ENCODE peak calls at places on chromosomes 4 and X, in four cellular contexts. L is RWPE1, E is fibroblast of the aortic adventitia, T is HCT116. U is an unnamed sample.

GRCh38 chrX:151901821-151902220 is 10.9 kb upstream of the MAGEA4 start:
- DNase-seq in L (no peak), T (no peak), E (peak), U (peak)

GRCh38 chrX:105331244-105331643 is 110.8 kb upstream of the TEX13A start:
- DNase-seq in L (peak), T (no peak), E (peak), U (peak)

GRCh38 chr4:77044458-77045124 is 31.2 kb downstream of the CCNI start:
- DNase-seq in E (peak), T (no peak), L (peak), U (peak)

GRCh38 chr4:1294424-1294823 is 4.7 kb downstream of the MAEA start:
- DNase-seq in L (no peak), T (no peak), E (no peak), U (no peak)

GRCh38 chr4:48905363-48906015 is 1.1 kb downstream of the OCIAD2 start:
- DNase-seq in T (no peak), E (peak), L (peak), U (peak)

GRCh38 chrX:31168596-31168995 is 96.8 kb upstream of the FTHL17 start:
- DNase-seq in L (no peak), T (no peak), E (no peak), U (no peak)

GRCh38 chr4:165874072-165874798 is 1.2 kb downstream of the TLL1 start:
- DNase-seq in L (peak), T (no peak), E (peak), U (no peak)

GRCh38 chr4:121554377-121554776 is 142.4 kb downstream of the ANXA5 start:
- DNase-seq in L (no peak), T (no peak), E (peak), U (peak)

GRCh38 chrX:111375747-111376146 is 36.2 kb downstream of the DCX start:
- DNase-seq in L (peak), T (no peak), E (peak), U (peak)

GRCh38 chr4:128528793-128529553 is 241.4 kb upstream of the PGRMC2 start:
- DNase-seq in T (peak), L (peak), E (peak), U (peak)

GRCh38 chrX:82134378-82134777 is 932.5 kb downstream of the SH3BGRL start:
- DNase-seq in E (no peak), L (no peak), T (no peak), U (no peak)

GRCh38 chr4:5114911-5115310 is 63.6 kb downstream of the STK32B start:
- DNase-seq in T (no peak), E (no peak), L (no peak), U (no peak)

GRCh38 chrX:43224496-43224895 is 431.6 kb upstream of the MAOA start:
- DNase-seq in E (no peak), T (no peak), L (peak), U (no peak)

GRCh38 chrX:24260827-24261550 is 52.9 kb downstream of the SUPT20HL2 start:
- DNase-seq in E (peak), L (no peak), T (no peak), U (peak)

GRCh38 chr4:53816561-53816960 is 225.3 kb upstream of the LNX1 start:
- DNase-seq in T (no peak), E (no peak), L (no peak), U (no peak)

GRCh38 chr4:8849266-8850073 is 22.2 kb downstream of the HMX1 start:
- DNase-seq in L (no peak), T (no peak), E (no peak), U (no peak)

GRCh38 chrX:119477812-119478232 is 9.6 kb downstream of the SLC25A5 start:
- DNase-seq in L (no peak), E (peak), T (no peak), U (peak)

GRCh38 chr4:38109896-38110295 is 149.7 kb downstream of the PTTG2 start:
- DNase-seq in L (no peak), E (no peak), T (no peak), U (no peak)

GRCh38 chr4:70624226-70624793 is 4.2 kb upstream of the ENAM start:
- DNase-seq in T (no peak), L (no peak), E (no peak), U (no peak)

GRCh38 chr4:121326580-121326979 is 54.2 kb downstream of the QRFPR start:
- DNase-seq in L (no peak), T (no peak), E (no peak), U (no peak)

GRCh38 chrX:110241816-110242215 is 76.1 kb downstream of the AMMECR1 start:
- DNase-seq in E (peak), T (no peak), L (no peak), U (peak)

GRCh38 chrX:1074755-1075154 is 137.7 kb downstream of the CRLF2 start:
- DNase-seq in T (no peak), E (no peak), L (no peak), U (no peak)

GRCh38 chrX:123088331-123088730 is 95.7 kb upstream of the GRIA3 start:
- DNase-seq in L (no peak), E (peak), T (no peak), U (peak)

GRCh38 chr4:138398297-138398696 is 156.1 kb upstream of the SLC7A11 start:
- DNase-seq in L (no peak), E (peak), T (no peak), U (no peak)

GRCh38 chrX:117972681-117973080 is 143.9 kb downstream of the KLHL13 start:
- DNase-seq in L (no peak), T (no peak), E (no peak), U (no peak)

GRCh38 chr4:13647012-13647411 is 19.5 kb upstream of the BOD1L1 start:
- DNase-seq in E (no peak), L (no peak), T (no peak), U (no peak)

GRCh38 chr4:5045099-5045498 is 6.2 kb upstream of the STK32B start:
- DNase-seq in T (no peak), E (no peak), L (no peak), U (peak)

GRCh38 chr4:5051210-5051691 is at the start of gene STK32B:
- DNase-seq in T (no peak), L (peak), E (peak), U (peak)

GRCh38 chr4:114271031-114271430 is 291.6 kb upstream of the ARSJ start:
- DNase-seq in T (no peak), E (no peak), L (no peak), U (peak)

GRCh38 chr4:118361192-118361591 is 8.4 kb upstream of the PRSS12 start:
- DNase-seq in T (no peak), E (no peak), L (no peak), U (no peak)

GRCh38 chrX:25290132-25290531 is 274.4 kb upstream of the ARX start:
- DNase-seq in E (no peak), L (no peak), T (no peak), U (no peak)

GRCh38 chr4:87032884-87033533 is 98.2 kb downstream of the AFF1 start:
- DNase-seq in T (no peak), L (peak), E (peak), U (peak)

GRCh38 chr4:100008048-100008447 is 58.0 kb upstream of the H2AZ1 start:
- DNase-seq in E (peak), L (peak), T (no peak), U (peak)

GRCh38 chrX:17563515-17563914 is 173.8 kb upstream of the SCML1 start:
- DNase-seq in L (no peak), T (no peak), E (no peak), U (peak)

GRCh38 chr4:168694669-168695068 is 197.8 kb downstream of the PALLD start:
- DNase-seq in L (no peak), T (no peak), E (peak), U (no peak)

GRCh38 chrX:46034868-46035267 is 510.4 kb downstream of the ZNF674 start:
- DNase-seq in E (no peak), L (no peak), T (no peak), U (no peak)

GRCh38 chr4:169253087-169253675 is 17.6 kb downstream of the SH3RF1 start:
- DNase-seq in L (no peak), T (no peak), E (no peak), U (no peak)

GRCh38 chrX:69025802-69026301 is 139.4 kb downstream of the PJA1 start:
- DNase-seq in L (peak), E (peak), T (no peak), U (peak)
- TF ChIP-seq CTCF in L (no peak), E (no peak), T (no peak), U (no peak)

GRCh38 chr4:176125063-176125462 is 59.4 kb downstream of the WDR17 start:
- DNase-seq in T (no peak), L (no peak), E (no peak), U (peak)

GRCh38 chr4:176123710-176124407 is 58.2 kb downstream of the WDR17 start:
- DNase-seq in L (peak), E (peak), T (peak), U (peak)
- TF ChIP-seq CTCF in L (peak), E (peak), T (peak), U (peak)

DNA sequence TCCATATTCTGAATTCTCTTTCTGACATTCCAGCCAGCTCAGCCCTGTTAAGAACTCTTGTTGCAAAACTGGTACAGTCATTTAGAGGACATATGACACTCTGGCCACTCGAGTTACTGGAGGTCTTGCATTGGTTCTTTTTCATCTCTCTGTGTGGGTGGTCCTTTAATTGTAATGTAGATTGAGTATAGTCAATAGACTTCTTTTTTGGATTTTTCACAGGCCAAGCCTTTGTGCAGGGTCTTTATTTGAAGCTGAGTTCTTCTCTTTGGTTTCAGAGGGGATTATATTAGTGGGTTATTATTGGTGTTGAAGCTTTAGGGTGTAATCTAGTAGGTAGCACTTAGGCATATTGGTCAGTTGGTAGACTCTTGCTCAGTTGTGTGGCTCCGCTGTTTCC is 118.0 kb upstream of the GIMD1 start:
- DNase-seq in E (no peak), T (no peak), L (no peak), U (no peak)
- TF ChIP-seq CTCF in E (no peak), T (no peak), L (no peak), U (no peak)

GRCh38 chrX:15493118-15494082 is at the start of gene PIR:
- DNase-seq in L (peak), T (peak), E (peak), U (peak)
- TF ChIP-seq CTCF in L (peak), T (peak), E (peak), U (peak)